ENCODE peak calls at places on chromosomes 4 and X, in six cellular contexts. W is cardiac fibroblast, A is ascending aorta, Q is mammary epithelial cell, X is tibial nerve, N is HCT116. M is an unnamed sample.

GRCh38 chr4:67234296-67234695 is 311.0 kb downstream of the CENPC start:
- DNase-seq in W (no peak), A (no peak), Q (no peak), X (no peak), N (no peak), M (no peak)

GRCh38 chr4:40241936-40242590 is 45.2 kb downstream of the RHOH start:
- DNase-seq in W (no peak), A (no peak), Q (no peak), X (no peak), N (no peak), M (no peak)

GRCh38 chr4:107736924-107737448 is 17.0 kb upstream of the PAPSS1 start:
- DNase-seq in W (peak), A (no peak), Q (no peak), X (no peak), N (peak), M (no peak)

GRCh38 chr4:52157641-52158316 is 106.7 kb downstream of the SPATA18 start:
- DNase-seq in W (peak), A (no peak), Q (no peak), X (peak), N (no peak), M (no peak)

GRCh38 chr4:6137747-6138135 is 62.6 kb downstream of the JAKMIP1 start:
- DNase-seq in W (no peak), A (no peak), Q (no peak), X (no peak), N (no peak), M (no peak)

GRCh38 chr4:21728231-21728758 is 220.3 kb downstream of the KCNIP4 start:
- DNase-seq in W (no peak), A (no peak), Q (no peak), X (no peak), N (no peak), M (no peak)

GRCh38 chr4:6216588-6216987 is 16.2 kb upstream of the JAKMIP1 start:
- DNase-seq in W (no peak), A (no peak), Q (no peak), X (no peak), N (no peak), M (no peak)

GRCh38 chr4:14608630-14609029 is 393.7 kb upstream of the CPEB2 start:
- DNase-seq in W (no peak), A (no peak), Q (no peak), X (no peak), N (no peak), M (no peak)

GRCh38 chr4:121789470-121789869 is 11.7 kb upstream of the EXOSC9 start:
- DNase-seq in W (no peak), A (no peak), Q (no peak), X (no peak), N (no peak), M (no peak)

GRCh38 chr4:101285985-101286384 is 61.3 kb downstream of the PPP3CA start:
- DNase-seq in W (no peak), A (no peak), Q (no peak), X (no peak), N (no peak), M (no peak)

GRCh38 chr4:43512253-43512652 is 619.7 kb downstream of the GRXCR1 start:
- DNase-seq in W (no peak), A (no peak), Q (peak), X (no peak), N (no peak), M (no peak)

GRCh38 chrX:148043456-148043855 is 62.3 kb downstream of the FMR1NB start:
- DNase-seq in W (peak), A (no peak), Q (peak), X (no peak), N (no peak), M (no peak)

GRCh38 chr4:146124023-146124680 is 51.4 kb upstream of the LSM6 start:
- DNase-seq in W (no peak), A (no peak), Q (no peak), X (no peak), N (no peak), M (no peak)

GRCh38 chr4:106914223-106914622 is 121.9 kb downstream of the DKK2 start:
- DNase-seq in W (peak), A (no peak), Q (no peak), X (no peak), N (no peak), M (no peak)

GRCh38 chrX:148562846-148563245 is 62.4 kb downstream of the AFF2 start:
- DNase-seq in W (no peak), A (no peak), Q (no peak), X (no peak), N (no peak), M (peak)

GRCh38 chr4:83490876-83491450 is 6.1 kb upstream of the ABRAXAS1 start:
- DNase-seq in W (peak), A (no peak), Q (no peak), X (no peak), N (peak), M (no peak)

GRCh38 chr4:3340703-3341088 is 47.9 kb downstream of the RGS12 start:
- DNase-seq in W (no peak), A (no peak), Q (peak), X (no peak), N (no peak), M (no peak)

GRCh38 chr4:997375-998071 is 4.3 kb upstream of the SLC26A1 start:
- DNase-seq in W (no peak), A (no peak), Q (no peak), X (no peak), N (no peak), M (no peak)

GRCh38 chr4:178090640-178091411 is 648.6 kb upstream of the AGA start:
- DNase-seq in W (no peak), A (no peak), Q (no peak), X (no peak), N (no peak), M (no peak)

GRCh38 chr4:103718993-103719319 is 829 bp downstream of the TACR3 start:
- DNase-seq in W (no peak), A (no peak), Q (no peak), X (no peak), N (no peak), M (no peak)

GRCh38 chr4:183658362-183659028 is 490 bp downstream of the RWDD4 start:
- DNase-seq in W (peak), A (no peak), Q (peak), X (no peak), N (no peak), M (no peak)

GRCh38 chr4:180960758-180961401 is 1282.3 kb upstream of the TENM3 start:
- DNase-seq in W (no peak), A (no peak), Q (no peak), X (no peak), N (no peak), M (no peak)

GRCh38 chr4:24260922-24261581 is 323.3 kb downstream of the DHX15 start:
- DNase-seq in W (peak), A (no peak), Q (no peak), X (peak), N (no peak), M (no peak)

GRCh38 chr4:159685406-159686092 is 582.7 kb downstream of the RAPGEF2 start:
- DNase-seq in W (peak), A (no peak), Q (no peak), X (no peak), N (no peak), M (no peak)

GRCh38 chr4:8058031-8058479 is 100.6 kb downstream of the ABLIM2 start:
- DNase-seq in W (no peak), A (no peak), Q (no peak), X (no peak), N (no peak), M (no peak)

GRCh38 chr4:64581422-64581821 is 172.2 kb upstream of the TECRL start:
- DNase-seq in W (peak), A (no peak), Q (peak), X (no peak), N (no peak), M (no peak)

GRCh38 chr4:185143596-185143969 is 517 bp downstream of the SLC25A4 start:
- DNase-seq in W (no peak), A (peak), Q (peak), X (no peak), N (no peak), M (no peak)

GRCh38 chrX:98114026-98114425 is 1230.3 kb downstream of the RPA4 start:
- DNase-seq in W (no peak), A (no peak), Q (no peak), X (no peak), N (no peak), M (no peak)

GRCh38 chrX:446243-446642 is 59.5 kb upstream of the PPP2R3B start:
- DNase-seq in W (no peak), A (no peak), Q (no peak), X (no peak), N (no peak), M (no peak)

GRCh38 chr4:173530326-173531062 is 465 bp upstream of the HAND2 start:
- DNase-seq in W (peak), A (no peak), Q (no peak), X (no peak), N (no peak), M (no peak)

GRCh38 chr4:87559090-87559837 is 30.1 kb upstream of the SPARCL1 start:
- DNase-seq in W (no peak), A (no peak), Q (no peak), X (no peak), N (no peak), M (no peak)

GRCh38 chrX:106612403-106612789 is 618 bp downstream of the RADX start:
- DNase-seq in W (no peak), A (no peak), Q (peak), X (no peak), N (no peak), M (no peak)

GRCh38 chrX:48761674-48762471 is at the start of gene GLOD5:
- DNase-seq in W (peak), A (no peak), Q (peak), X (no peak), N (peak), M (no peak)
- TF ChIP-seq CTCF in W (peak), A (no peak), Q (peak), X (no peak), N (peak), M (no peak)

DNA sequence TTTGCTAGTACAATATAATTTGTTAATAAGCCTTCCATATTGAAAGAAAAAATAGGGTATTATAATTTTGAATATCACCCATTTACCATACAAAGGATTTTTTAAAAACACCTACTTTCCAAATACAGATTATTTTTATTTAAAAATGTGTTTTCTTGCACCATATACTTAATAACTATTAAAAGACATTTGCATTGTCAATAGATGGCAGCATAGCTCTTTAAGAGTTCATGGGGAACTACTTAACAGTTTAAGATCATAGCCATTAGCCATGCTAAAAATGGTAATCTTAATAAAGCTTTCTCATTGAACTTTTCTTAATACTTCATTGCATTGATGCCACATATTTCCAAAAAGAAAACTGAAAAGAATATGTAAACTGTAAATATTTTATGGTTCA is 1995.9 kb downstream of the C4orf33 start:
- DNase-seq in W (peak), A (no peak), Q (peak), X (no peak), N (peak), M (no peak)
- TF ChIP-seq CTCF in W (peak), A (no peak), Q (peak), X (peak), N (peak), M (no peak)

DNA sequence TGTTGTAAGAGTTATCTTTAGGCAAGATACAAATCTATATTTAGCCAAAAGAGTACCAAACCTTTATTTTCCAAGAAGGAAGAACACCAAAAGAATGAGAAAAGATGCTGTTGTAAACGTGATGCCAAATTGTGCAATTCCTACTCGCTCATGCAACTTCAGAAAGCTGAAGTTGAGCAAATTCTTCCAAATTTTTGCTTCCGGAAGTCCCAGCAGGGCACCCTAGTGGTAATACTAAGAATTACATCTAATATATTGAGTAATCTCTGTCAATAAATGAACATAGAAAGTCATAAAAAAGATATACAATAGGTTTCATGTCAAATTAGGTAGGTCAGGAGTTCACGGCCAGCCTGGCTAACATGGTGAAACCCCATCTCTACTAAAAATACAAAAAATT is 36.0 kb upstream of the SMARCAD1 start:
- DNase-seq in W (no peak), A (no peak), Q (no peak), X (no peak), N (no peak), M (no peak)
- TF ChIP-seq CTCF in W (peak), A (no peak), Q (peak), X (no peak), N (peak), M (peak)

GRCh38 chr4:152462715-152463114 is 73.2 kb downstream of the FBXW7 start:
- DNase-seq in W (peak), A (no peak), Q (peak), X (no peak), N (no peak), M (no peak)

GRCh38 chr4:152463562-152463961 is 72.3 kb downstream of the FBXW7 start:
- DNase-seq in W (no peak), A (no peak), Q (no peak), X (no peak), N (no peak), M (no peak)

GRCh38 chr4:152462047-152462446 is 73.8 kb downstream of the FBXW7 start:
- DNase-seq in W (no peak), A (no peak), Q (no peak), X (no peak), N (no peak), M (no peak)

GRCh38 chr4:152460488-152460887 is 75.4 kb downstream of the FBXW7 start:
- DNase-seq in W (peak), A (no peak), Q (peak), X (no peak), N (no peak), M (no peak)

DNA sequence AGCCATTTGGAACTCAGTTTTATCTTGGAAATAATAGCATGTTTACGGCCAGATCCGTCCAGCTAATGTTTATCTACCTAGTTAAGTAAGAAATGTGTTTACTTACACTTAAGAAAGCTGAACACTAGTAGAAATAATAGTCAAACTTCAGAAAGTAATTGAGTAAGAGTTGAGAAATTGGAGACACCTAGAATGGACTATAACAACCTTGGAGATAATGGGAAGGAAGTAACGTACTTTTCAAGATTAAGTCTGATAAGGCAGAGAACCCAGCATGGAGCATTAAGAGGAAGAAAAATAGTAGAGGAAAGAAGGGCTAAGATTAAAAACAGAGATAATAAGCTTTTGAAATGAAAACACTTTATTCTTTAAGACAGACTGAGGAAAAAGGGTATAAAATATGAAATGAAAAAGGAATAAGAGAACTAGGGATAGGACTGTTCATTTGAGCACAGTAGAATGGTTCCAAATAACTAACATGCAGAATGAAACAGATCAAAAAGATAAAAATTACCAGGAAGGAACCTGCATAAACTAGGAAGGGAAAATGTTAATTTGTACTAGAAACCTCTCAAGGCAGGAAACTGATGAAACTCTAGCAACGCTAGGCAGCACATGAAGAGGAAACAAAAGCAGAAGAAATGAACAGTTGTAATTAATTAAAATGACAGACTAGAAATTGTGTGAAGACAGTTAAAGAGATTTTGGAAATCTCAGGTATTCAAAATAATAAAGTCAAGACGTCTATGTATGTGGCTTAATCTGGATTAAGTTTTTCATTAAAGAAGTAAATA is 71.7 kb downstream of the FBXW7 start:
- DNase-seq in W (no peak), A (no peak), Q (no peak), X (no peak), N (no peak), M (no peak)
- TF ChIP-seq CTCF in W (no peak), A (no peak), Q (no peak), X (no peak), N (no peak), M (no peak)